ENCODE peak calls at places on chromosomes 5 and 9, in seven cellular contexts. H, D, Z, Y, T, M and W are unnamed samples.

GRCh38 chr5:100595152-100595811 is 60.1 kb downstream of the FAM174A start:
- DNase-seq in H (peak; percentile 53), D (no peak), Z (peak; percentile 88), Y (no peak), T (peak; percentile 98), M (no peak), W (peak; percentile 69)

GRCh38 chr5:157026789-157027424 is 32.0 kb downstream of the HAVCR1 start:
- DNase-seq in H (no peak), D (peak; percentile 16), Z (peak; percentile 5), Y (no peak), T (no peak), M (no peak), W (no peak)

GRCh38 chr9:133186736-133187135 is 22.3 kb downstream of the OBP2B start:
- DNase-seq in H (no peak), D (no peak), Z (no peak), Y (peak; percentile 44), T (no peak), M (no peak), W (peak; percentile 39)

GRCh38 chr5:154756203-154756870 is 1.2 kb downstream of the LARP1 start:
- DNase-seq in H (peak; percentile 32), D (peak; percentile 59), Z (peak; percentile 31), Y (peak; percentile 84), T (no peak), M (no peak), W (peak; percentile 56)

GRCh38 chr5:68243681-68244080 is 28.1 kb downstream of the PIK3R1 start:
- DNase-seq in H (no peak), D (no peak), Z (no peak), Y (no peak), T (no peak), M (no peak), W (no peak)

GRCh38 chr9:91192379-91192775 is 169.3 kb downstream of the AUH start:
- DNase-seq in H (no peak), D (peak; percentile 44), Z (no peak), Y (no peak), T (peak; percentile 36), M (peak; percentile 90), W (no peak)

GRCh38 chr5:91742504-91742903 is 359.4 kb upstream of the ARRDC3 start:
- DNase-seq in H (no peak), D (no peak), Z (no peak), Y (no peak), T (no peak), M (no peak), W (no peak)

GRCh38 chr9:72396247-72397091 is 31.5 kb upstream of the ZFAND5 start:
- DNase-seq in H (peak; percentile 19), D (no peak), Z (peak; percentile 61), Y (no peak), T (peak; percentile 75), M (no peak), W (no peak)

GRCh38 chr9:37954581-37954981 is 50.7 kb upstream of the SLC25A51 start:
- DNase-seq in H (no peak), D (no peak), Z (no peak), Y (no peak), T (no peak), M (no peak), W (no peak)

GRCh38 chr5:179862891-179863290 is 4.3 kb upstream of the MRNIP start:
- DNase-seq in H (no peak), D (no peak), Z (no peak), Y (peak; percentile 53), T (no peak), M (no peak), W (no peak)

GRCh38 chr5:87776785-87777184 is 364.1 kb upstream of the CCNH start:
- DNase-seq in H (no peak), D (no peak), Z (peak; percentile 56), Y (no peak), T (peak; percentile 25), M (no peak), W (no peak)

GRCh38 chr5:175478384-175479124 is at the start of gene SFXN1:
- DNase-seq in H (peak; percentile 31), D (peak; percentile 82), Z (peak; percentile 72), Y (peak; percentile 92), T (peak; percentile 69), M (no peak), W (peak; percentile 83)

GRCh38 chr9:127950513-127951210 is 13.0 kb upstream of the DPM2 start:
- DNase-seq in H (no peak), D (no peak), Z (peak; percentile 47), Y (no peak), T (no peak), M (no peak), W (no peak)

GRCh38 chr5:10376530-10376929 is 23.0 kb downstream of the MARCHF6 start:
- DNase-seq in H (no peak), D (no peak), Z (no peak), Y (no peak), T (no peak), M (no peak), W (no peak)

GRCh38 chr5:40653221-40654022 is 26.3 kb upstream of the PTGER4 start:
- DNase-seq in H (no peak), D (no peak), Z (no peak), Y (no peak), T (no peak), M (no peak), W (no peak)

GRCh38 chr9:97305501-97306298 is 1.8 kb upstream of the CCDC180 start:
- DNase-seq in H (no peak), D (no peak), Z (no peak), Y (no peak), T (no peak), M (peak; percentile 60), W (no peak)
- H3K4me1 ChIP-seq in H (no peaks in the 10 kb centered on the region), D (no peaks in the 10 kb centered on the region), Z (peaks cover 6% of the 10 kb centered on the region), Y (no peaks in the 10 kb centered on the region), T (no peaks in the 10 kb centered on the region), M (peaks cover 17% of the 10 kb centered on the region), W (peaks cover 8% of the 10 kb centered on the region)

DNA sequence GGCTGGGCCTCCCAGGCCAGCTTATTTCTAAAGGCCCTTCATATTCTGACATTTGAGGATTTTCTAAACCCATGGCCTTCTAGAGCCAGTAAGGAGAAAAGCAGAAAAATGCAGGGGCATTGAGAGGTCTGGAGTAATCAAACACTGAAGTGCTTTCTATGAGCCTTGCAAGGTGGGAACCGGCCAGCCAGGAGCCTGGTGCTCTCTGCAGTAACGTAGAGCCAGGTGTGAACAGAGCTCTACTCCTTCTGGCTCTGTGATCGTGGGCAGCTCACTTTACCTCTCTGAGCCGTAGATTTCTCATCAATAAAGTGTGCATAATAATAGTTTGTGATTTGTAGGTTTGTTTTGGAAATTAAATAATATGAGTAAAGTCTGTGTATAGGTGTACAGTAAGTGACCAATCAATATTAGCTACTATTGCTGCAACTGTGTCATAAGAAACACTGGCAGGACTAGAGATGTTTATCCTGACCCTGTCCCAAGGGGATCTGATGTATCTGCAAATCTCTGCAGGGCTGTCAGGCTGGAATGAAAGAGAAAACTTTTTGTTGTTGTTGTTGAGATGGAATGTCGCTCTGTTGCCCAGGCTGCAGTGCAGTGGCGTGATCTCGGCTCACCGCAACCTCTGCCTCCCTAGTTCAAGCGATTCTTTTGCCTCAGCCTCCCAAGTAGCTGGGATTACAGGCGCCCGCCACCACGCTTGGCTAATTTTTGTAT is 2.7 kb downstream of the SYNPO start:
- DNase-seq in H (no peak), D (no peak), Z (no peak), Y (no peak), T (no peak), M (no peak), W (no peak)
- H3K27ac ChIP-seq in H (peak overlapping the region; percentile 100), D (peak overlapping the region; percentile 11), Z (no peak overlapping the region), Y (peak overlapping the region; percentile 18), T (peak overlapping the region; percentile 89), M (peak overlapping the region; percentile 78), W (peak overlapping the region; percentile 89)

GRCh38 chr5:17005087-17005828 is 69.2 kb upstream of the MYO10 start:
- DNase-seq in H (no peak), D (no peak), Z (no peak), Y (no peak), T (no peak), M (no peak), W (no peak)

GRCh38 chr5:17001418-17001817 is 65.3 kb upstream of the MYO10 start:
- DNase-seq in H (no peak), D (no peak), Z (no peak), Y (no peak), T (peak; percentile 47), M (no peak), W (no peak)

GRCh38 chr5:16995372-16995771 is 59.3 kb upstream of the MYO10 start:
- DNase-seq in H (no peak), D (no peak), Z (no peak), Y (no peak), T (peak; percentile 28), M (no peak), W (no peak)

GRCh38 chr5:17004441-17005086 is 68.5 kb upstream of the MYO10 start:
- DNase-seq in H (no peak), D (no peak), Z (no peak), Y (no peak), T (peak; percentile 36), M (no peak), W (no peak)

GRCh38 chr5:17000296-17000939 is 64.3 kb upstream of the MYO10 start:
- DNase-seq in H (no peak), D (no peak), Z (peak; percentile 84), Y (no peak), T (peak; percentile 99), M (no peak), W (no peak)
- H3K4me1 ChIP-seq in H (peaks cover 18% of the 10 kb centered on the region), D (peaks cover 10% of the 10 kb centered on the region), Z (peaks cover 11% of the 10 kb centered on the region), Y (no peaks in the 10 kb centered on the region), T (peaks cover 5% of the 10 kb centered on the region), M (no peaks in the 10 kb centered on the region), W (peaks cover 14% of the 10 kb centered on the region)

GRCh38 chr9:87118594-87118993 is 171.3 kb upstream of the GAS1 start:
- DNase-seq in H (no peak), D (no peak), Z (no peak), Y (no peak), T (no peak), M (no peak), W (no peak)

GRCh38 chr9:87122947-87123685 is 175.8 kb upstream of the GAS1 start:
- DNase-seq in H (no peak), D (no peak), Z (peak; percentile 91), Y (no peak), T (peak; percentile 76), M (no peak), W (no peak)

GRCh38 chr9:87123830-87124229 is 176.5 kb upstream of the GAS1 start:
- DNase-seq in H (no peak), D (no peak), Z (no peak), Y (no peak), T (no peak), M (no peak), W (no peak)

GRCh38 chr9:87119328-87119881 is 172.1 kb upstream of the GAS1 start:
- DNase-seq in H (peak; percentile 11), D (peak; percentile 38), Z (peak; percentile 61), Y (no peak), T (peak; percentile 55), M (no peak), W (no peak)

DNA sequence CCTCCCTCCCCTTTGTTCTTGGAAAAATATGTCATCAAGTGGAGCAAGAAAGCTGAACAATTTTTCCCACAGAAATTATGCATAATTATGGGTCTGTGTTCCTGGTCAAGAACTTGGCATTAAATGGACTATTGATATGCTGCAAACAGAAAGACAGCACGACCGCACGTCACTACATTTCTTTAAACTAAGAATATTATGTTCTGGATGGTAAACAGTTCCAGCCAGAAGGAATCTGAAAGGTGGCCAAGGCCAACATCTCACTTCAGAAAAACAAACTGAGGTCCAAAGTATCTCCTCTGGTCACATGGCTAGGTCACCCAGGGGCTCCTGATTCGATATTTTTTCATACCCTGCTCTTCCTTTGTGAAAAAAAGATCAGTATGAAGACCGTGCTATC is 173.3 kb upstream of the GAS1 start:
- DNase-seq in H (no peak), D (no peak), Z (no peak), Y (no peak), T (no peak), M (no peak), W (no peak)
- H3K27ac ChIP-seq in H (no peak overlapping the region), D (no peak overlapping the region), Z (no peak overlapping the region), Y (peak overlapping the region; percentile 48), T (no peak overlapping the region), M (peak overlapping the region; percentile 72), W (no peak overlapping the region)